ENCODE peak calls at places on chromosomes 2 and 18, in eight cellular contexts. U is hepatocyte; K is CD8-positive, alpha-beta T cell; I is astrocyte; J is OCI-LY7; R is right lobe of liver; H is neural progenitor cell; G is PC-9. V is an unnamed sample. For H3K9me3, the result is how much of the 10 kb centered on the place peaks cover.

GRCh38 chr2:10404324-10405143 is 43.6 kb downstream of the ODC1 start:
- DNase-seq in J (no peak), U (no peak), R (no peak), I (no peak), H (peak), K (no peak), G (no peak), V (no peak)

GRCh38 chr2:167833294-167833693 is 414.1 kb downstream of the STK39 start:
- DNase-seq in U (no peak), K (no peak), I (no peak), J (no peak), G (no peak), R (no peak), H (no peak), V (no peak)

GRCh38 chr18:70074091-70074490 is 126.4 kb upstream of the CD226 start:
- DNase-seq in I (peak), G (no peak), R (no peak), U (no peak), K (no peak), J (no peak), H (no peak), V (peak)

GRCh38 chr2:45004569-45005181 is 4.6 kb downstream of the SIX2 start:
- DNase-seq in H (peak), K (no peak), U (no peak), G (no peak), R (no peak), I (no peak), J (no peak), V (no peak)

GRCh38 chr2:239192456-239192855 is 208.4 kb downstream of the HDAC4 start:
- DNase-seq in K (no peak), H (no peak), U (no peak), I (no peak), R (peak), J (no peak), G (no peak), V (no peak)

GRCh38 chr2:191862371-191862770 is 15.5 kb upstream of the CAVIN2 start:
- DNase-seq in U (no peak), R (no peak), J (no peak), I (peak), G (no peak), K (no peak), H (no peak), V (no peak)

GRCh38 chr18:11154983-11155759 is 5.8 kb upstream of the PIEZO2 start:
- DNase-seq in U (no peak), G (no peak), R (no peak), K (no peak), H (no peak), I (no peak), J (no peak), V (no peak)

GRCh38 chr2:113218283-113219091 is 44.7 kb downstream of the PSD4 start:
- DNase-seq in J (no peak), K (no peak), U (peak), H (no peak), R (peak), I (peak), G (no peak), V (no peak)

GRCh38 chr18:26317353-26317865 is 91.2 kb downstream of the TAF4B start:
- DNase-seq in R (no peak), U (no peak), H (no peak), I (no peak), K (no peak), J (no peak), G (peak), V (no peak)

GRCh38 chr18:34866739-34867138 is 156.6 kb downstream of the DTNA start:
- DNase-seq in U (peak), I (no peak), J (no peak), H (peak), K (no peak), G (no peak), R (no peak), V (no peak)

GRCh38 chr18:60500960-60501359 is 128.4 kb upstream of the MC4R start:
- DNase-seq in G (no peak), K (no peak), J (no peak), U (no peak), R (no peak), H (no peak), I (no peak), V (no peak)

GRCh38 chr2:42902939-42903709 is 110.7 kb upstream of the HAAO start:
- DNase-seq in R (no peak), H (no peak), J (no peak), K (no peak), U (no peak), I (no peak), G (no peak), V (no peak)

GRCh38 chr18:34493099-34493544 is 217.0 kb upstream of the DTNA start:
- DNase-seq in J (no peak), I (peak), G (peak), H (peak), K (no peak), R (peak), U (peak), V (no peak)

GRCh38 chr2:111662039-111662740 is 221.8 kb downstream of the ANAPC1 start:
- DNase-seq in I (peak), J (no peak), G (peak), U (no peak), K (no peak), H (no peak), R (no peak), V (no peak)

GRCh38 chr2:159879061-159879604 is 81.1 kb upstream of the CD302 start:
- DNase-seq in U (no peak), J (no peak), I (peak), H (no peak), R (no peak), G (no peak), K (no peak), V (no peak)

DNA sequence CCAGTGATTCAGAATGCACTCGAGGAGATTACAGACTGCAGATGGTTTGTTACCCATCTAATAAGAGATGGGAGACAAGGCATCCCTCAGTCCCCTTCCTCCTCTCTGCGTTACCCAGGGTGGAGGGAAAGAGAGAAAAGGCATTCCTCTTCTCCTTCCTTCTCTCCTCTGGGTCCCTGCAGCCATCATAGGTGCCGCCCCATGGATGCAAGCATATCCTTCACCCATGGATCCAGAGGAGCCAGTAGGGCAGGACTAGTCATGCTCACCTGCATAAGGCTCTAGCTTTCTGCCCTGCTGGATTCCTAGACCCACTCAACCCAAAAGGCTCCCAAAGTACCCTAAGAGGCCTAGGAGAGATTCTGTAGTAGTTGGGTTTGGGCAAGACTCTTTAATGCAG is 20.4 kb downstream of the CMPK2 start:
- DNase-seq in U (no peak), I (peak), R (no peak), G (no peak), J (peak), H (peak), K (no peak), V (no peak)
- H3K9me3 ChIP-seq in U (under half), I (under half), R (under half), G (under half), J (under half), H (under half), K (under half), V (under half)

GRCh38 chr2:199903111-199903510 is 8.0 kb upstream of the C2orf69 start:
- DNase-seq in J (no peak), R (no peak), H (no peak), U (no peak), I (no peak), G (no peak), K (no peak), V (no peak)
- TF ChIP-seq CTCF in J (no peak), R (no peak), H (no peak), U (no peak), I (no peak), G (no peak), K (no peak), V (no peak)

GRCh38 chr2:125567100-125567499 is 1088.9 kb upstream of the GYPC start:
- DNase-seq in I (no peak), K (no peak), H (no peak), G (no peak), R (no peak), J (no peak), U (no peak), V (no peak)
- H3K9me3 ChIP-seq in I (under half), K (under half), H (under half), G (under half), R (under half), J (under half), U (under half), V (under half)

DNA sequence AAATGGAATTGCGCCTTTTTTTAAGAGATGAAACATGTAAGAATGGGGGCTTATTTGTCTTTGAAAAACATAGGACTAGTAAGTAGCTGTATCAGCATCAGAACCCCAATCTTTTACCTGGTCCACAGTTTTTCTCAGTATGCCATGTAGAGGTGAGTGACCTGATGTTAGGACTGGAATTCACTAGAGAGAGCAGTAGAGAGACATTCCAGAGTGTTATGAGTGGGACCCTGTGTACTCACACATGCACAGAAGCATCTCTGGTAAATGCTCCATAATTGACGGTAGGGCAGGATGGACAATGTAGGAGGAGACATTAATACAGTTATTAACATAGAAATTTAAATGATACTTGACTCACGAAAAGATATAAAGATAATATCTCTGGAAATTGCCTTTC is 1.4 kb upstream of the GALNT13 start:
- DNase-seq in G (no peak), J (no peak), U (peak), R (no peak), K (no peak), H (peak), I (no peak), V (no peak)
- TF ChIP-seq CTCF in G (peak), J (no peak), U (peak), R (no peak), K (no peak), H (peak), I (no peak), V (no peak)

GRCh38 chr2:173886613-173887012 is 78.6 kb downstream of the SP3 start:
- DNase-seq in H (no peak), J (no peak), R (no peak), I (no peak), U (no peak), K (no peak), G (no peak), V (no peak)
- H3K9me3 ChIP-seq in H (under half), J (under half), R (under half), I (under half), U (under half), K (under half), G (under half), V (under half)

GRCh38 chr18:8898990-8899389 is 193.6 kb downstream of the MTCL1 start:
- DNase-seq in J (peak), R (no peak), K (no peak), U (no peak), H (no peak), G (no peak), I (peak), V (no peak)
- TF ChIP-seq CTCF in J (peak), R (no peak), K (no peak), U (no peak), H (no peak), G (no peak), I (no peak), V (no peak)

DNA sequence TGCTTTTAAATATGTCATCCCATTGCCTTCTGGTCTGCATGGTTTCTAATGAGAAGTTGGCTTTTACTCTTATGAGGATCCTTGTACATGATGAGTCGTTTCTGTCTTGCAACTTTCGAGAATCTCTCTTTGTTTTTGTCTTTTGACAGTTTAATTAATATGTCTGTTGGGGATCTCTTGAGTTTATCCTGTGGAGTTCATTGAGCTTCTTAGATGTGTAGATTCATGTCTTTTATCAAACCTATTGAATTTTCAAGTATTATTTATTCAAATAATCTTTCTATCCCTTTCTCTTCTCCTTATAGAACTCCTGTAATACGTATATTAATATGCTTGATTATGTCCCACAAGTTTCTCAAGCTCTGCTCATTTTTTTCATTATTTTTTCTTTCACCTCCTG is 67.9 kb downstream of the TMEM185B start:
- DNase-seq in R (no peak), U (no peak), G (no peak), K (no peak), J (no peak), H (no peak), I (no peak), V (no peak)
- H3K9me3 ChIP-seq in R (under half), U (under half), G (under half), K (under half), J (under half), H (under half), I (under half), V (under half)

V was measured in AG04450.